ENCODE peak calls at places on chromosomes 2 and 18, in eight cellular contexts. H, Z, J, C, B, V, L and D are unnamed samples.

GRCh38 chr18:13159579-13159978 is 59.0 kb upstream of the LDLRAD4 start:
- DNase-seq in Z (peak; percentile 38), C (no peak), H (peak; percentile 91), V (no peak), B (no peak), L (peak; percentile 54), J (no peak), D (no peak)

GRCh38 chr2:227890495-227891079 is 19.2 kb downstream of the DAW1 start:
- DNase-seq in C (no peak), H (peak; percentile 82), L (peak; percentile 25), J (no peak), V (no peak), B (no peak), Z (no peak), D (no peak)

GRCh38 chr2:120104002-120104467 is 91.2 kb downstream of the EPB41L5 start:
- DNase-seq in Z (no peak), V (no peak), B (no peak), J (no peak), C (no peak), L (peak; percentile 50), H (no peak), D (peak; percentile 43)

GRCh38 chr2:96604104-96604503 is 34.0 kb downstream of the KANSL3 start:
- DNase-seq in Z (no peak), V (no peak), C (no peak), J (no peak), L (no peak), B (no peak), H (peak; percentile 38), D (no peak)

GRCh38 chr2:48175254-48175653 is 269.0 kb upstream of the FBXO11 start:
- DNase-seq in C (no peak), Z (peak; percentile 12), H (no peak), B (no peak), L (peak; percentile 27), V (no peak), J (no peak), D (peak; percentile 86)

GRCh38 chr2:190382851-190383250 is 25.3 kb upstream of the MFSD6 start:
- DNase-seq in V (no peak), J (no peak), H (peak; percentile 76), B (no peak), Z (no peak), L (no peak), C (no peak), D (no peak)

GRCh38 chr2:70790079-70790963 is at the start of gene FIGLA:
- DNase-seq in J (no peak), V (peak; percentile 9), B (no peak), L (no peak), H (peak; percentile 73), C (no peak), Z (no peak), D (no peak)

GRCh38 chr2:86069091-86069685 is 36.5 kb downstream of the POLR1A start:
- DNase-seq in J (no peak), V (no peak), B (no peak), C (no peak), H (no peak), L (no peak), Z (no peak), D (no peak)

GRCh38 chr2:131756141-131756907 is 228.6 kb downstream of the CCDC74A start:
- DNase-seq in C (no peak), L (no peak), Z (no peak), H (no peak), V (no peak), B (peak; percentile 48), J (no peak), D (no peak)

GRCh38 chr2:239811001-239811798 is 213.9 kb downstream of the NDUFA10 start:
- DNase-seq in L (no peak), H (no peak), V (no peak), B (no peak), Z (no peak), J (no peak), C (no peak), D (peak; percentile 3)

GRCh38 chr2:234293973-234294372 is 202.9 kb downstream of the ARL4C start:
- DNase-seq in L (no peak), C (no peak), Z (no peak), H (peak; percentile 63), J (no peak), V (peak; percentile 29), B (no peak), D (no peak)

GRCh38 chr18:74303936-74304335 is 11.7 kb upstream of the C18orf63 start:
- DNase-seq in J (no peak), H (no peak), V (no peak), B (no peak), C (no peak), Z (no peak), L (peak; percentile 41), D (no peak)

GRCh38 chr2:188047760-188048159 is 243.9 kb upstream of the GULP1 start:
- DNase-seq in V (no peak), H (no peak), J (no peak), L (no peak), C (no peak), Z (no peak), B (no peak), D (no peak)

GRCh38 chr18:46632401-46633089 is 24.5 kb downstream of the LOXHD1 start:
- DNase-seq in V (no peak), L (no peak), J (no peak), H (no peak), Z (no peak), B (no peak), C (peak; percentile 61), D (no peak)

GRCh38 chr2:47803770-47804169 is 20.8 kb downstream of the MSH6 start:
- DNase-seq in V (no peak), L (no peak), B (no peak), C (no peak), Z (no peak), H (no peak), J (no peak), D (no peak)

GRCh38 chr2:198782734-198783133 is 675.0 kb downstream of the SATB2 start:
- DNase-seq in Z (no peak), V (no peak), C (no peak), H (no peak), L (no peak), J (no peak), B (no peak), D (no peak)

GRCh38 chr2:73176881-73177644 is 25.3 kb upstream of the NOTO start:
- DNase-seq in L (peak; percentile 70), Z (peak; percentile 98), C (peak; percentile 69), V (peak; percentile 83), H (peak; percentile 91), J (peak; percentile 79), B (peak; percentile 95), D (no peak)

GRCh38 chr18:7626922-7627440 is 59.9 kb downstream of the PTPRM start:
- DNase-seq in H (peak; percentile 26), Z (peak; percentile 62), J (no peak), C (no peak), L (peak; percentile 14), B (no peak), V (no peak), D (no peak)

GRCh38 chr2:27591745-27592144 is 8.9 kb downstream of the ZNF512 start:
- DNase-seq in V (no peak), C (no peak), B (no peak), Z (no peak), L (no peak), J (no peak), H (no peak), D (no peak)

GRCh38 chr2:38875227-38875575 is 533 bp downstream of the DHX57 start:
- DNase-seq in Z (no peak), H (no peak), C (no peak), J (no peak), L (no peak), B (no peak), V (no peak), D (no peak)